ENCODE peak calls at places on chromosomes 6 and 20, in five cellular contexts. U is GM12865, Z is GM04503, B is COR-L47, N is HEK293T. X is an unnamed sample.

GRCh38 chr6:125670586-125670985 is 78.8 kb upstream of the HEY2 start:
- DNase-seq in N (no peak), U (no peak), Z (no peak), B (no peak), X (no peak)

GRCh38 chr6:46581459-46582177 is 71.0 kb downstream of the CYP39A1 start:
- DNase-seq in N (no peak), U (no peak), Z (no peak), B (no peak), X (no peak)

GRCh38 chr6:55601120-55601519 is 22.1 kb upstream of the HMGCLL1 start:
- DNase-seq in U (no peak), B (no peak), Z (no peak), N (no peak), X (no peak)

GRCh38 chr6:52317841-52318581 is 33.5 kb upstream of the MCM3 start:
- DNase-seq in U (peak), B (no peak), Z (peak), N (no peak), X (no peak)

GRCh38 chr6:161439093-161439492 is 165.2 kb upstream of the AGPAT4 start:
- DNase-seq in N (no peak), U (no peak), B (peak), Z (peak), X (peak)

GRCh38 chr6:7633361-7633760 is 43.4 kb downstream of the SNRNP48 start:
- DNase-seq in U (no peak), N (no peak), Z (no peak), B (no peak), X (no peak)

GRCh38 chr6:156617376-156617775 is 159.8 kb upstream of the ARID1B start:
- DNase-seq in N (peak), B (no peak), U (no peak), Z (no peak), X (peak)

GRCh38 chr6:148528292-148528691 is 185.7 kb downstream of the SASH1 start:
- DNase-seq in N (no peak), U (no peak), B (no peak), Z (no peak), X (no peak)

GRCh38 chr20:62759981-62760431 is 36.3 kb upstream of the MRGBP start:
- DNase-seq in B (no peak), U (no peak), N (no peak), Z (no peak), X (no peak)

GRCh38 chr6:42556462-42556861 is 7.4 kb upstream of the UBR2 start:
- DNase-seq in U (no peak), Z (no peak), N (no peak), B (no peak), X (no peak)

GRCh38 chr6:33592595-33593413 is 12.7 kb upstream of the BAK1 start:
- DNase-seq in Z (no peak), U (peak), B (no peak), N (no peak), X (no peak)

GRCh38 chr6:52983159-52983848 is 11.8 kb downstream of the GSTA4 start:
- DNase-seq in B (no peak), U (no peak), N (no peak), Z (no peak), X (no peak)

GRCh38 chr20:38458314-38458713 is 14.3 kb upstream of the RALGAPB start:
- DNase-seq in B (no peak), U (no peak), N (no peak), Z (no peak), X (no peak)

GRCh38 chr6:26196846-26197683 is 109.8 kb downstream of the HFE start:
- DNase-seq in N (no peak), Z (peak), B (peak), U (peak), X (peak)

GRCh38 chr6:22653980-22654610 is 84.7 kb downstream of the HDGFL1 start:
- DNase-seq in Z (no peak), U (no peak), N (no peak), B (no peak), X (no peak)

GRCh38 chr6:99285881-99286280 is 63.6 kb downstream of the FAXC start:
- DNase-seq in B (no peak), N (no peak), U (no peak), Z (no peak), X (no peak)

X was measured in NCI-H1105 treated with DMSO at 0.1 percent for 48 hours.